ENCODE peak calls at places on chromosomes 6 and 20, in six cellular contexts. B, C, S, Z, W and M are unnamed samples.

GRCh38 chr6:28587011-28587745 is 61.5 kb downstream of the GPX5 start:
- DNase-seq in B (peak), C (peak), S (no peak), Z (peak), W (no peak), M (peak)

GRCh38 chr6:71665931-71666330 is 220.4 kb upstream of the RIMS1 start:
- DNase-seq in B (no peak), C (no peak), S (no peak), Z (no peak), W (peak), M (no peak)

GRCh38 chr6:17365961-17366360 is 27.4 kb upstream of the CAP2 start:
- DNase-seq in B (no peak), C (no peak), S (no peak), Z (no peak), W (no peak), M (no peak)

GRCh38 chr20:10131612-10132345 is 86.9 kb upstream of the SNAP25 start:
- DNase-seq in B (peak), C (peak), S (peak), Z (peak), W (no peak), M (no peak)

GRCh38 chr20:62642666-62643520 is 590 bp downstream of the SLCO4A1 start:
- DNase-seq in B (no peak), C (no peak), S (no peak), Z (no peak), W (no peak), M (no peak)

GRCh38 chr6:118872318-118872717 is 21.6 kb upstream of the ASF1A start:
- DNase-seq in B (no peak), C (no peak), S (no peak), Z (no peak), W (no peak), M (no peak)

GRCh38 chr6:150144294-150144868 is 1.5 kb downstream of the PPP1R14C start:
- DNase-seq in B (peak), C (no peak), S (no peak), Z (no peak), W (peak), M (no peak)

GRCh38 chr6:126614642-126615504 is 275.0 kb downstream of the CENPW start:
- DNase-seq in B (no peak), C (no peak), S (no peak), Z (no peak), W (no peak), M (no peak)

GRCh38 chr20:38270869-38271608 is 10.5 kb upstream of the KIAA1755 start:
- DNase-seq in B (peak), C (peak), S (peak), Z (peak), W (peak), M (peak)

GRCh38 chr6:25670793-25671513 is 18.9 kb downstream of the SCGN start:
- DNase-seq in B (peak), C (no peak), S (no peak), Z (peak), W (no peak), M (no peak)

GRCh38 chr6:22108199-22108598 is 188.6 kb downstream of the PRL start:
- DNase-seq in B (peak), C (peak), S (no peak), Z (peak), W (no peak), M (peak)

GRCh38 chr6:35142578-35142977 is 1.4 kb upstream of the TCP11 start:
- DNase-seq in B (peak), C (no peak), S (no peak), Z (no peak), W (no peak), M (no peak)

GRCh38 chr6:19159087-19159486 is 678.1 kb upstream of the ID4 start:
- DNase-seq in B (no peak), C (peak), S (no peak), Z (peak), W (peak), M (no peak)

GRCh38 chr6:34053721-34054120 is 92.2 kb downstream of the GRM4 start:
- DNase-seq in B (peak), C (no peak), S (no peak), Z (no peak), W (no peak), M (no peak)
- TF ChIP-seq CTCF in B (no peak), C (no peak), S (no peak), Z (no peak), W (no peak), M (no peak)

GRCh38 chr6:146381486-146381885 is 162.1 kb upstream of the RAB32 start:
- DNase-seq in B (no peak), C (no peak), S (no peak), Z (peak), W (no peak), M (no peak)
- TF ChIP-seq CTCF in B (no peak), C (peak), S (peak), Z (peak), W (peak), M (peak)

DNA sequence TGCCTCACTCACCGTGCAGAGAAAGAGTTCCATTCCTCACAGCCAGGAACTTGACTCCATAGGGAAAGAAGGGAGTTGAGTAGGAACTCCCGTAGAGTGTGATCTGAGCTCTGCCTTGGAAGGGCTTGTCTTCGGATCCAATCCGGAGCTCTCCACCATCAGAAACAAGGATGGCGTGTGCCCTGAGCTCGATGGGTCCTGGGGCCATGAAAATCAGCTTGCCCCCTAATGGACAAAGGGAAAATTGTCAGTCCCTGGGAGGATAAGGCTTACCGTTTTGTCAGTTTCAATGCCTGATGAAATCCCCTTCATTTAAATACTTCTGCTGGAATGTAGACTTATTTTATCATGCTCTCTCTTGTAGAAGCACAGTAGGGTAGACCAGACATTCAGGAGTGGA is 153.3 kb downstream of the PKHD1 start:
- DNase-seq in B (peak), C (no peak), S (no peak), Z (no peak), W (no peak), M (no peak)
- TF ChIP-seq CTCF in B (peak), C (peak), S (peak), Z (no peak), W (peak), M (peak)

GRCh38 chr6:3748208-3748701 is 3.3 kb downstream of the PXDC1 start:
- DNase-seq in B (peak), C (peak), S (no peak), Z (peak), W (peak), M (no peak)
- TF ChIP-seq CTCF in B (peak), C (peak), S (peak), Z (peak), W (peak), M (peak)

DNA sequence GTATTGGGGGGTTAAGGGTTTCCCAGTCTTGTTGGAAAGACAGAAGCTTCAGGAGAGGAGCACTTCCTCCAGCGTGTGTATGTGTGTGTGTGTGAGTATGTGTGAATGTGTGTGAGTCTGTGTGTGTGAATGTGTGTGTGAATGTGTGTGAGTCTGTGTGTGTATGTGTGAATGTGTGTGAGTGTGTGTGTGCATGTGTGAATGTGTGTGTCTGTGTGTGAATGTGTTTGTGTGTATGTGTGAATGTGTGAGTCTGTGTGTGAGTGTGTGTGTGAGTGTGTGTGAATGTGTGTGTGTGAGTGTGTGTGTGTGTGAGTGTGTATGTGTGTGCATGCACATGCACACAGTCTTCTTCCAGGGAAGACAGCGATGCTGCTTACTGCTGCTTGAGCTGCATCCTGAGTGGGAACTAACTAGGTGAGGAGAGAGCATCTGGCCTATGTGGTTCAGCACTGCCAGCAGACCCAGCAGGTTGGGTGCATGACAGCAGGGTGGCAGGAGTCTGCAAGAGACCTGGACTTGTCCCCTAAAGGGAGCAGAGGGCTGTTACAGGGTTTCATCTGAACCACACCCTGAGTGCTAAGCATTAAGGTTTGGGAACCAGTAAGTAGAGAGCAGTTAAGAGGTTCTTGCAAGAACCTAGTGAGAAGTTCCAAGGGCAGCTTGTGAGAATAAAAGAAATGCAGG is 22.7 kb upstream of the CCND3 start:
- DNase-seq in B (no peak), C (no peak), S (no peak), Z (no peak), W (no peak), M (no peak)
- TF ChIP-seq CTCF in B (no peak), C (no peak), S (no peak), Z (no peak), W (no peak), M (no peak)

DNA sequence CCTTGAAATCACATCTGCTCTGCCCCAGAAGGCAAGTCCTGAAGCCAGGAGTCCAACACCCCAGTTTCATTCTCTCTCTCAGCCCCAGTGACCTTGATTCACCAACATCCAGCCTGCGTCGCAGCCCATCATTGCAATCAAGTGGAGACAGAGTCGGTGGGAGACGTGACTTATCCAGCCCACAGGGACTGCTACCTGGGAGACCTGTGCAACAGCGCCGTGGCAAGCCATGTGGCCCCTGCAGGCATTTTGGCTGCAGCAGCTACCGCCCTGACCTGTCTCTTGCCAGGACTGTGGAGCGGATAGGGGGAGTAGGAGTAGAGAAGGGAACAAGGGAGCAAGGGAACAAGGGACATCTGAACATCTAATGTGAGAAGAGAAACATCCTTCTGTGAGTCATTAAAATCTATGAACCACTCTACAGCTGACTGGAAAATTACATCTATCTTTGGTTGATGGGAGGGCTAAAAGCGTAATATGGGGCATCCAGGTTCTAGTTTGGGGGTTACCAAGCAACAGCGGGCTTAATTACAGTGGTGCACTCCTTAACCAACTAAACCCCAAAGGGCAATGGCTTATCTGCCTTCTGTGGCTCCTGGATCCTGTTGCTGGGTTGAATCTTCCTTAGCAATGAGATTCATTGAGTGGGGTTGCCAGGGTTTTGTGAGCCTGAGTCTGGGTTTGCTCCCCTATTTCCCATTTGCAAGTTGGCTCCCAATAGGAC is 2.5 kb downstream of the LY6G6D start:
- DNase-seq in B (no peak), C (no peak), S (no peak), Z (no peak), W (no peak), M (no peak)
- TF ChIP-seq CTCF in B (peak), C (no peak), S (no peak), Z (no peak), W (no peak), M (peak)

GRCh38 chr6:3751730-3752537 is 421 bp upstream of the PXDC1 start:
- DNase-seq in B (peak), C (peak), S (peak), Z (peak), W (peak), M (no peak)
- TF ChIP-seq CTCF in B (peak), C (peak), S (peak), Z (peak), W (peak), M (peak)

GRCh38 chr6:48505621-48506020 is 394.6 kb upstream of the PTCHD4 start:
- DNase-seq in B (no peak), C (no peak), S (no peak), Z (no peak), W (no peak), M (no peak)
- TF ChIP-seq CTCF in B (no peak), C (no peak), S (no peak), Z (no peak), W (no peak), M (no peak)